ENCODE peak calls at places on chromosomes 6 and 20, in seven cellular contexts. T is Karpas-422, D is neural progenitor cell, H is lower lobe of right lung, F is sigmoid colon, S is heart right ventricle, U is DND-41. O is an unnamed sample. For H3K4me1, the result is how much of the 10 kb centered on the place peaks cover.

GRCh38 chr6:28081486-28081751 is 1.1 kb downstream of the ZNF165 start:
- DNase-seq in F (no peak), U (peak), H (no peak), D (no peak), T (peak), S (no peak), O (no peak)

GRCh38 chr6:109381007-109381746 is 1.1 kb downstream of the CD164 start:
- DNase-seq in T (peak), F (no peak), U (no peak), H (no peak), S (no peak), D (peak), O (no peak)

GRCh38 chr6:163415176-163415619 is 680 bp downstream of the QKI start:
- DNase-seq in S (no peak), D (no peak), F (peak), T (no peak), H (peak), U (peak), O (no peak)

GRCh38 chr6:3372184-3372846 is 84.5 kb downstream of the SLC22A23 start:
- DNase-seq in H (no peak), D (peak), S (no peak), T (no peak), U (no peak), F (peak), O (no peak)

GRCh38 chr20:62027116-62027515 is 38.6 kb downstream of the TAF4 start:
- DNase-seq in S (no peak), T (no peak), H (no peak), D (no peak), U (no peak), F (no peak), O (no peak)

GRCh38 chr6:3265671-3266070 is 6.9 kb downstream of the PSMG4 start:
- DNase-seq in S (no peak), H (no peak), U (no peak), F (no peak), T (no peak), D (no peak), O (no peak)

GRCh38 chr6:2492686-2493523 is 247.5 kb upstream of the GMDS start:
- DNase-seq in D (no peak), U (no peak), F (no peak), H (no peak), T (no peak), S (no peak), O (no peak)

GRCh38 chr6:13113956-13114593 is 214.3 kb downstream of the TBC1D7 start:
- DNase-seq in D (no peak), T (no peak), H (no peak), F (no peak), S (peak), U (no peak), O (no peak)

GRCh38 chr6:161265975-161266374 is 7.9 kb downstream of the AGPAT4 start:
- DNase-seq in H (no peak), T (no peak), U (no peak), F (peak), D (no peak), S (no peak), O (no peak)

GRCh38 chr20:18077157-18077556 is 19.4 kb upstream of the OVOL2 start:
- DNase-seq in U (no peak), S (no peak), F (no peak), T (no peak), H (no peak), D (no peak), O (no peak)

GRCh38 chr6:134627707-134628106 is 309.8 kb upstream of the SGK1 start:
- DNase-seq in D (no peak), H (no peak), T (no peak), U (no peak), S (no peak), F (no peak), O (no peak)

GRCh38 chr20:17587831-17588230 is 18.0 kb downstream of the DSTN start:
- DNase-seq in D (no peak), U (no peak), H (no peak), S (no peak), T (peak), F (no peak), O (no peak)

GRCh38 chr20:57435498-57436222 is 44.5 kb downstream of the RBM38 start:
- DNase-seq in U (peak), S (peak), D (peak), T (peak), H (peak), F (peak), O (peak)

GRCh38 chr6:127013865-127014264 is 104.6 kb upstream of the RSPO3 start:
- DNase-seq in T (no peak), U (no peak), H (no peak), D (no peak), F (no peak), S (no peak), O (no peak)

GRCh38 chr6:57207141-57207540 is 15.0 kb downstream of the RAB23 start:
- DNase-seq in D (no peak), U (no peak), F (no peak), T (no peak), H (no peak), S (no peak), O (no peak)

GRCh38 chr6:120938876-120939231 is 395.4 kb downstream of the TBC1D32 start:
- DNase-seq in F (no peak), D (no peak), H (no peak), U (no peak), S (no peak), T (peak), O (no peak)

GRCh38 chr6:28809947-28810654 is 113.7 kb downstream of the TRIM27 start:
- DNase-seq in H (no peak), U (no peak), F (no peak), S (no peak), D (peak), T (no peak), O (no peak)

GRCh38 chr6:73455865-73456629 is 4.0 kb upstream of the CGAS start:
- DNase-seq in S (no peak), T (no peak), F (peak), H (no peak), U (no peak), D (no peak), O (no peak)

GRCh38 chr6:141199074-141199473 is 933.7 kb upstream of the GJE1 start:
- DNase-seq in D (peak), F (no peak), U (no peak), S (no peak), H (no peak), T (no peak), O (no peak)

GRCh38 chr20:62707981-62708521 is 585 bp upstream of the NTSR1 start:
- DNase-seq in H (no peak), D (peak), S (no peak), U (peak), T (peak), F (no peak), O (no peak)

GRCh38 chr6:169543704-169544103 is 158.1 kb downstream of the WDR27 start:
- DNase-seq in F (no peak), D (no peak), U (no peak), S (no peak), T (no peak), H (no peak), O (no peak)

GRCh38 chr6:150511313-150511712 is 88.4 kb upstream of the PLEKHG1 start:
- DNase-seq in U (no peak), T (no peak), D (no peak), S (no peak), F (no peak), H (no peak), O (no peak)

GRCh38 chr6:134436281-134436815 is 118.4 kb upstream of the SGK1 start:
- DNase-seq in S (peak), H (peak), T (no peak), D (no peak), F (no peak), U (no peak), O (no peak)

GRCh38 chr20:13930246-13930645 is 60.2 kb downstream of the SEL1L2 start:
- DNase-seq in D (no peak), F (no peak), U (no peak), H (no peak), T (no peak), S (no peak), O (no peak)

GRCh38 chr6:108809211-108809610 is 39.0 kb upstream of the ARMC2 start:
- DNase-seq in U (no peak), D (no peak), F (no peak), T (no peak), H (no peak), S (no peak), O (no peak)

GRCh38 chr6:148836751-148837150 is 89.9 kb downstream of the UST start:
- DNase-seq in H (no peak), S (no peak), U (no peak), D (no peak), T (no peak), F (no peak), O (no peak)

GRCh38 chr20:309306-309840 is 12.0 kb downstream of the ZCCHC3 start:
- DNase-seq in S (no peak), D (no peak), U (no peak), F (no peak), H (no peak), T (peak), O (no peak)

GRCh38 chr6:141986457-141986856 is 146.3 kb upstream of the GJE1 start:
- DNase-seq in F (no peak), T (no peak), D (peak), U (no peak), S (no peak), H (no peak), O (no peak)

GRCh38 chr6:29758761-29759160 is 35.5 kb downstream of the HLA-F start:
- DNase-seq in T (no peak), U (no peak), S (no peak), F (no peak), D (no peak), H (no peak), O (no peak)

GRCh38 chr20:45010399-45010828 is 44.1 kb downstream of the STK4 start:
- DNase-seq in S (no peak), U (no peak), T (no peak), D (no peak), H (no peak), F (no peak), O (no peak)
- H3K4me1 ChIP-seq in S (under half), U (under half), T (under half), D (under half), H (under half), F (under half), O (under half)

GRCh38 chr20:49697071-49697470 is 16.6 kb downstream of the B4GALT5 start:
- DNase-seq in H (no peak), U (no peak), T (no peak), D (no peak), S (no peak), F (no peak), O (no peak)

GRCh38 chr20:49699200-49699992 is 14.3 kb downstream of the B4GALT5 start:
- DNase-seq in T (no peak), U (no peak), F (no peak), H (no peak), D (no peak), S (no peak), O (no peak)

GRCh38 chr20:49696594-49696993 is 17.1 kb downstream of the B4GALT5 start:
- DNase-seq in F (no peak), D (no peak), H (no peak), T (no peak), S (no peak), U (no peak), O (no peak)

GRCh38 chr20:49700411-49701185 is 13.1 kb downstream of the B4GALT5 start:
- DNase-seq in D (no peak), F (no peak), H (no peak), S (no peak), T (no peak), U (no peak), O (no peak)

GRCh38 chr20:49698477-49698876 is 15.2 kb downstream of the B4GALT5 start:
- DNase-seq in F (no peak), H (no peak), U (no peak), D (no peak), S (no peak), T (no peak), O (no peak)
- H3K4me1 ChIP-seq in F (under half), H (half or more), U (under half), D (under half), S (under half), T (under half), O (half or more)

GRCh38 chr20:37415118-37416085 is 69.5 kb downstream of the SRC start:
- DNase-seq in H (no peak), S (no peak), U (no peak), T (no peak), F (no peak), D (no peak), O (peak)
- H3K4me1 ChIP-seq in H (under half), S (under half), U (under half), T (under half), F (under half), D (half or more), O (under half)

DNA sequence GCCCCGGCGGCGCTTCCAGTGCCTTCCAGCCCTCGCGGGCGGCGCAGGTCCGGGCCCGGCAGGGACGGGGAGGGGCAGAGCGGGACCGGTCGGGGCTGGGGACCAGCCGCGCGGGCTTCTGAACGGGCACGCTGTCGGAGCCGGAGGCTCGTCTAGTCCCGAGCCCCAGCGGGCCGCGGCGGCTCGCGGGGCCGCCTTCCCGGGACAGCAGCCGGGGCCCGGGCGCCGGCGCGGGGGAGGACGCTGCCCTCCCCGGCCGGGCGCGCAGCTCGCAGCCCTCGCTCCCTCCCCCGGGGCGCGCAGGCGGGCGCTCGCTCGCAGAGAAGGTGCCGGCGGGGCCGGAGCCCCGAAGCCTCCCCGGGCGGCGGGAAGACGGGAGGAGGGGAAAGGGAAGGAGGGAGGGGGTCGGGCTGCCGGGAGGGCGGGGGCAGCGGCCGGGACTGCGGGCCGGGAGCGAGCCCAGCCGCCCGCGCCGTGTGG is 696 bp upstream of the SIRPA start:
- DNase-seq in T (peak), S (no peak), D (peak), U (peak), F (peak), H (no peak), O (peak)
- H3K4me1 ChIP-seq in T (under half), S (under half), D (under half), U (under half), F (under half), H (under half), O (under half)

GRCh38 chr6:139586273-139586672 is 211.8 kb upstream of the CITED2 start:
- DNase-seq in U (no peak), T (no peak), F (no peak), S (no peak), D (no peak), H (no peak), O (no peak)

GRCh38 chr6:139588734-139589418 is 214.4 kb upstream of the CITED2 start:
- DNase-seq in H (no peak), D (no peak), S (no peak), F (no peak), T (no peak), U (no peak), O (no peak)

GRCh38 chr6:139587469-139587868 is 213.0 kb upstream of the CITED2 start:
- DNase-seq in F (no peak), T (no peak), S (no peak), D (no peak), U (no peak), H (no peak), O (no peak)

GRCh38 chr6:139590206-139590605 is 215.8 kb upstream of the CITED2 start:
- DNase-seq in U (no peak), H (no peak), S (no peak), T (no peak), F (no peak), D (no peak), O (no peak)

DNA sequence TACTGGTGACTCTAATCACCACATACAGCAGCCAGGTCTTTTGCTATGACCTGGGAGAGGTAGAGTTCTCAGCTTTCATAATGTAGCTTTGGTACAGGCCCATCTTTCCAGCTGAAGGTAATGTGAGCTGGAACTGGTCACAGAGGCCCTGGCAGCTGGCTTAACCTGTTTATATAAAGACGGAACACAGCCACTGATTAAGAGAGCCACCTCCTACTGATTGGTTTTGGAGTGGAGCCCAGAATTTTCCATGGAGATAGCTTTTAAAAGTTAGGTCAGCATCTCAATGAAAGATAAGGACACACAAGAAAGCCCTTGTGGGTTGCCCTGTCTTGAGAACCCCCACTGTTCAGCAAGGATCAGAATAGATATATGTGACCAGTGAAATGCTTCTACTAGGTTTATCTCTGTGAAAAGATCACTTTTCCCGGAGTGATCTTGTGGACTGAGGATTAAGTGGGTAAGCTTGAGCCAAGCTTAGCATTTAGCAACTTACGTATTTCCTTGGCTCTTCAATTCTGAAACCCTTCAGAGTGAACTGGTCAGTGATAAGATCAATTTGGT is 213.7 kb upstream of the CITED2 start:
- DNase-seq in D (peak), T (no peak), F (no peak), U (no peak), H (no peak), S (peak), O (no peak)
- H3K4me1 ChIP-seq in D (under half), T (under half), F (under half), U (under half), H (under half), S (under half), O (under half)

GRCh38 chr6:36042618-36043260 is 15.1 kb downstream of the MAPK14 start:
- DNase-seq in D (no peak), S (no peak), U (no peak), H (no peak), T (no peak), F (no peak), O (no peak)
- H3K4me1 ChIP-seq in D (under half), S (under half), U (under half), H (under half), T (under half), F (under half), O (under half)

DNA sequence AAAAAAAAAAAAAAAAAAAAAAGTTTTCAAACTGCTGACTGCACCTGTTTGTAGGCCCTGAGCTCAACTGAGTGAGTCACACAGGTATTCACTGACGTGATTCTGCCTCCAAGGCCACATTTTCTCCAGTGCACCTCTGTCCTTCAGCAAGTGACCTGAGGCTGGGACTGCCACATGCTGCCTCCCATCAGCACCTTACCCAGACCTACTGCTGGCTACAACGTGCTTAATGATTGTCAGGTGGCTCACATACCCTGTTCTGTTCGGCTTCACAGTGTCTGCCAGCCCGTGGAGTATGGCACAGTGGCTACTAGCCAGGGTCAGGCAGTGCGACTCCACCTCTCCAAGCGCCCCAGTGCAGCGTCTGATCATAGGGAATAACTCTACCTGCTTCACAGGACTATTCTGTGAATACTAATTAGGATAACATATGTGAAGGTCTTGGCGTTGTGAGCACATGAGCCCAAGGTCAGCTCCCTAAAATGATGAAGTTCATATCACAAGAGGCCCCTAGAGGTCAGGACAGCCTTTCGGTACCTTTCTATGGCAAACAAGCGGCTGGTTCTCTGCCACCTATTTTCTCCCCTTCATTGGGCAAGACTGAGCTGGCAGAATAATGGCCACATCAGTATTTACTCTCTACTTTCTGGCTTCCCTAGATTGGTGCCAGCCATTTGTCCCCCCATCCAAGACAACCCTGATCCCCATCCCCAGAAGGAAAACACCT is 28.1 kb downstream of the RIPOR3 start:
- DNase-seq in U (no peak), D (no peak), S (peak), F (no peak), T (peak), H (no peak), O (peak)
- H3K4me1 ChIP-seq in U (under half), D (under half), S (under half), F (under half), T (under half), H (under half), O (half or more)

GRCh38 chr20:36859282-36859555 is 16.7 kb upstream of the TLDC2 start:
- DNase-seq in D (no peak), F (no peak), S (no peak), T (no peak), U (no peak), H (no peak), O (no peak)

GRCh38 chr20:36861625-36861874 is 14.4 kb upstream of the TLDC2 start:
- DNase-seq in H (no peak), U (no peak), F (peak), S (peak), D (no peak), T (no peak), O (no peak)

GRCh38 chr20:36860811-36861624 is 14.9 kb upstream of the TLDC2 start:
- DNase-seq in D (no peak), F (no peak), H (no peak), S (no peak), T (peak), U (no peak), O (no peak)

GRCh38 chr20:36859700-36860330 is 16.1 kb upstream of the TLDC2 start:
- DNase-seq in S (no peak), H (no peak), U (no peak), F (no peak), D (no peak), T (no peak), O (no peak)

GRCh38 chr20:36860339-36860738 is 15.6 kb upstream of the TLDC2 start:
- DNase-seq in S (no peak), T (no peak), U (no peak), F (no peak), D (no peak), H (no peak), O (no peak)
- H3K4me1 ChIP-seq in S (half or more), T (half or more), U (under half), F (under half), D (under half), H (half or more), O (under half)

GRCh38 chr20:31572701-31573554 is 32.2 kb upstream of the ID1 start:
- DNase-seq in U (peak), D (peak), F (peak), H (peak), T (peak), S (peak), O (peak)
- H3K4me1 ChIP-seq in U (under half), D (under half), F (under half), H (under half), T (under half), S (under half), O (under half)

GRCh38 chr6:39199541-39199940 is 29.7 kb downstream of the KCNK5 start:
- DNase-seq in S (no peak), D (no peak), F (no peak), T (no peak), H (no peak), U (no peak), O (no peak)
- H3K4me1 ChIP-seq in S (under half), D (under half), F (under half), T (under half), H (under half), U (under half), O (under half)